ENCODE peak calls at places on chromosomes 1 and 21, in five cellular contexts. One of them, this sample, is unnamed.

GRCh38 chr1:167854184-167854583 is 59.8 kb downstream of the ADCY10 start:
- DNase-seq in amniotic epithelial cell: no peak
- DNase-seq in kidney tubule cell: no peak
- DNase-seq in anterior cingulate cortex: no peak
- DNase-seq in T follicular helper cell: no peak
- DNase-seq in this sample: no peak

GRCh38 chr1:30198805-30199403 is 524.5 kb downstream of the MATN1 start:
- DNase-seq in amniotic epithelial cell: no peak
- DNase-seq in kidney tubule cell: no peak
- DNase-seq in anterior cingulate cortex: no peak
- DNase-seq in T follicular helper cell: no peak
- DNase-seq in this sample: no peak

GRCh38 chr1:203274603-203275381 is 30.5 kb upstream of the BTG2 start:
- DNase-seq in amniotic epithelial cell: no peak
- DNase-seq in kidney tubule cell: no peak
- DNase-seq in anterior cingulate cortex: no peak
- DNase-seq in T follicular helper cell: no peak
- DNase-seq in this sample: no peak

GRCh38 chr1:226549937-226550670 is 1.5 kb downstream of the STUM start:
- DNase-seq in amniotic epithelial cell: no peak
- DNase-seq in kidney tubule cell: peak; percentile 27
- DNase-seq in anterior cingulate cortex: no peak
- DNase-seq in T follicular helper cell: no peak
- DNase-seq in this sample: peak; percentile 24

GRCh38 chr1:240658312-240658975 is 46.5 kb upstream of the GREM2 start:
- DNase-seq in amniotic epithelial cell: no peak
- DNase-seq in kidney tubule cell: no peak
- DNase-seq in anterior cingulate cortex: no peak
- DNase-seq in T follicular helper cell: no peak
- DNase-seq in this sample: no peak

GRCh38 chr1:198788561-198789064 is 149.8 kb downstream of the PTPRC start:
- DNase-seq in amniotic epithelial cell: peak; percentile 48
- DNase-seq in kidney tubule cell: no peak
- DNase-seq in anterior cingulate cortex: no peak
- DNase-seq in T follicular helper cell: no peak
- DNase-seq in this sample: peak; percentile 5

GRCh38 chr1:220887202-220887867 is 8.1 kb downstream of the HLX start:
- DNase-seq in amniotic epithelial cell: no peak
- DNase-seq in kidney tubule cell: no peak
- DNase-seq in anterior cingulate cortex: no peak
- DNase-seq in T follicular helper cell: no peak
- DNase-seq in this sample: no peak

GRCh38 chr1:187310038-187310437 is 481.3 kb downstream of the PLA2G4A start:
- DNase-seq in amniotic epithelial cell: no peak
- DNase-seq in kidney tubule cell: no peak
- DNase-seq in anterior cingulate cortex: no peak
- DNase-seq in T follicular helper cell: no peak
- DNase-seq in this sample: no peak

GRCh38 chr1:87632232-87632631 is 303.6 kb downstream of the LMO4 start:
- DNase-seq in amniotic epithelial cell: no peak
- DNase-seq in kidney tubule cell: no peak
- DNase-seq in anterior cingulate cortex: no peak
- DNase-seq in T follicular helper cell: no peak
- DNase-seq in this sample: no peak

GRCh38 chr1:183075861-183076260 is 52.6 kb downstream of the LAMC1 start:
- DNase-seq in amniotic epithelial cell: peak; percentile 62
- DNase-seq in kidney tubule cell: no peak
- DNase-seq in anterior cingulate cortex: no peak
- DNase-seq in T follicular helper cell: no peak
- DNase-seq in this sample: no peak

GRCh38 chr21:33036430-33037162 is 10.9 kb downstream of the OLIG2 start:
- DNase-seq in amniotic epithelial cell: peak; percentile 9
- DNase-seq in kidney tubule cell: peak; percentile 55
- DNase-seq in anterior cingulate cortex: no peak
- DNase-seq in T follicular helper cell: no peak
- DNase-seq in this sample: peak; percentile 8

GRCh38 chr1:108107658-108108057 is 92.5 kb downstream of the SLC25A24 start:
- DNase-seq in amniotic epithelial cell: no peak
- DNase-seq in kidney tubule cell: peak; percentile 90
- DNase-seq in anterior cingulate cortex: no peak
- DNase-seq in T follicular helper cell: no peak
- DNase-seq in this sample: peak; percentile 33

GRCh38 chr1:199404191-199404590 is 623.3 kb upstream of the NR5A2 start:
- DNase-seq in amniotic epithelial cell: peak; percentile 7
- DNase-seq in kidney tubule cell: no peak
- DNase-seq in anterior cingulate cortex: no peak
- DNase-seq in T follicular helper cell: no peak
- DNase-seq in this sample: no peak

This sample was measured in CD8-positive, alpha-beta T cell.